ENCODE peak calls at places on chromosomes 13 and 19, in nine cellular contexts. One of them, this sample, is unnamed.

GRCh38 chr13:54633461-54633860 is 1604.8 kb downstream of the OLFM4 start:
- DNase-seq in stomach: no peak
- DNase-seq in kidney tubule cell: no peak
- DNase-seq in G401: peak; percentile 88
- DNase-seq in stimulated activated CD8-positive, alpha-beta memory T cell treated with anti-CD3 and anti-CD28 coated beads, Interleukin-4, amount 100 ng/mL, for 24 hours: no peak
- DNase-seq in aorta: no peak
- DNase-seq in NCI-H774: no peak
- DNase-seq in upper lobe of right lung: no peak
- DNase-seq in dorsolateral prefrontal cortex: no peak
- DNase-seq in this sample: no peak

GRCh38 chr19:17236414-17236716 is 9.4 kb downstream of the NR2F6 start:
- DNase-seq in stomach: no peak
- DNase-seq in kidney tubule cell: no peak
- DNase-seq in G401: no peak
- DNase-seq in stimulated activated CD8-positive, alpha-beta memory T cell treated with anti-CD3 and anti-CD28 coated beads, Interleukin-4, amount 100 ng/mL, for 24 hours: no peak
- DNase-seq in aorta: no peak
- DNase-seq in NCI-H774: no peak
- DNase-seq in upper lobe of right lung: no peak
- DNase-seq in dorsolateral prefrontal cortex: no peak
- DNase-seq in this sample: no peak

GRCh38 chr19:41323023-41323422 is 13.1 kb downstream of the CCDC97 start:
- DNase-seq in stomach: no peak
- DNase-seq in kidney tubule cell: no peak
- DNase-seq in G401: no peak
- DNase-seq in stimulated activated CD8-positive, alpha-beta memory T cell treated with anti-CD3 and anti-CD28 coated beads, Interleukin-4, amount 100 ng/mL, for 24 hours: no peak
- DNase-seq in aorta: no peak
- DNase-seq in NCI-H774: no peak
- DNase-seq in upper lobe of right lung: no peak
- DNase-seq in dorsolateral prefrontal cortex: no peak
- DNase-seq in this sample: no peak

GRCh38 chr19:17889609-17890214 is 18.0 kb downstream of the SLC5A5 start:
- DNase-seq in stomach: no peak
- DNase-seq in kidney tubule cell: peak; percentile 26
- DNase-seq in G401: no peak
- DNase-seq in stimulated activated CD8-positive, alpha-beta memory T cell treated with anti-CD3 and anti-CD28 coated beads, Interleukin-4, amount 100 ng/mL, for 24 hours: no peak
- DNase-seq in aorta: no peak
- DNase-seq in NCI-H774: no peak
- DNase-seq in upper lobe of right lung: no peak
- DNase-seq in dorsolateral prefrontal cortex: no peak
- DNase-seq in this sample: no peak

GRCh38 chr19:35318679-35319448 is 10.1 kb upstream of the CD22 start:
- DNase-seq in stomach: peak; percentile 32
- DNase-seq in kidney tubule cell: peak; percentile 98
- DNase-seq in G401: no peak
- DNase-seq in stimulated activated CD8-positive, alpha-beta memory T cell treated with anti-CD3 and anti-CD28 coated beads, Interleukin-4, amount 100 ng/mL, for 24 hours: no peak
- DNase-seq in aorta: peak; percentile 79
- DNase-seq in NCI-H774: no peak
- DNase-seq in upper lobe of right lung: peak; percentile 84
- DNase-seq in dorsolateral prefrontal cortex: peak; percentile 82
- DNase-seq in this sample: peak; percentile 60

GRCh38 chr19:49818691-49819331 is 722 bp downstream of the MED25 start:
- DNase-seq in stomach: no peak
- DNase-seq in kidney tubule cell: peak; percentile 29
- DNase-seq in G401: no peak
- DNase-seq in stimulated activated CD8-positive, alpha-beta memory T cell treated with anti-CD3 and anti-CD28 coated beads, Interleukin-4, amount 100 ng/mL, for 24 hours: no peak
- DNase-seq in aorta: no peak
- DNase-seq in NCI-H774: no peak
- DNase-seq in upper lobe of right lung: no peak
- DNase-seq in dorsolateral prefrontal cortex: no peak
- DNase-seq in this sample: no peak

GRCh38 chr13:46896346-46897138 is at the start of gene HTR2A:
- DNase-seq in stomach: peak; percentile 33
- DNase-seq in kidney tubule cell: peak; percentile 44
- DNase-seq in G401: peak; percentile 48
- DNase-seq in stimulated activated CD8-positive, alpha-beta memory T cell treated with anti-CD3 and anti-CD28 coated beads, Interleukin-4, amount 100 ng/mL, for 24 hours: no peak
- DNase-seq in aorta: peak; percentile 67
- DNase-seq in NCI-H774: no peak
- DNase-seq in upper lobe of right lung: peak; percentile 69
- DNase-seq in dorsolateral prefrontal cortex: peak; percentile 63
- DNase-seq in this sample: no peak

GRCh38 chr13:109145631-109146030 is 516.2 kb downstream of the MYO16 start:
- DNase-seq in stomach: peak; percentile 55
- DNase-seq in kidney tubule cell: peak; percentile 77
- DNase-seq in G401: peak; percentile 31
- DNase-seq in stimulated activated CD8-positive, alpha-beta memory T cell treated with anti-CD3 and anti-CD28 coated beads, Interleukin-4, amount 100 ng/mL, for 24 hours: no peak
- DNase-seq in aorta: no peak
- DNase-seq in NCI-H774: peak; percentile 70
- DNase-seq in upper lobe of right lung: no peak
- DNase-seq in dorsolateral prefrontal cortex: no peak
- DNase-seq in this sample: no peak

GRCh38 chr13:99992376-99992775 is 10.8 kb downstream of the ZIC2 start:
- DNase-seq in stomach: no peak
- DNase-seq in kidney tubule cell: no peak
- DNase-seq in G401: peak; percentile 68
- DNase-seq in stimulated activated CD8-positive, alpha-beta memory T cell treated with anti-CD3 and anti-CD28 coated beads, Interleukin-4, amount 100 ng/mL, for 24 hours: no peak
- DNase-seq in aorta: no peak
- DNase-seq in NCI-H774: no peak
- DNase-seq in upper lobe of right lung: no peak
- DNase-seq in dorsolateral prefrontal cortex: no peak
- DNase-seq in this sample: no peak

GRCh38 chr13:30529085-30529815 is 63.5 kb upstream of the HMGB1 start:
- DNase-seq in stomach: no peak
- DNase-seq in kidney tubule cell: no peak
- DNase-seq in G401: no peak
- DNase-seq in stimulated activated CD8-positive, alpha-beta memory T cell treated with anti-CD3 and anti-CD28 coated beads, Interleukin-4, amount 100 ng/mL, for 24 hours: no peak
- DNase-seq in aorta: no peak
- DNase-seq in NCI-H774: no peak
- DNase-seq in upper lobe of right lung: no peak
- DNase-seq in dorsolateral prefrontal cortex: no peak
- DNase-seq in this sample: no peak

GRCh38 chr19:38514812-38515633 is 81.5 kb downstream of the RYR1 start:
- DNase-seq in stomach: peak; percentile 72
- DNase-seq in kidney tubule cell: peak; percentile 65
- DNase-seq in G401: peak; percentile 62
- DNase-seq in stimulated activated CD8-positive, alpha-beta memory T cell treated with anti-CD3 and anti-CD28 coated beads, Interleukin-4, amount 100 ng/mL, for 24 hours: peak; percentile 65
- DNase-seq in aorta: peak; percentile 73
- DNase-seq in NCI-H774: peak; percentile 37
- DNase-seq in upper lobe of right lung: peak; percentile 86
- DNase-seq in dorsolateral prefrontal cortex: peak; percentile 66
- DNase-seq in this sample: peak; percentile 37

GRCh38 chr13:50129065-50129922 is 114.0 kb downstream of the KCNRG start:
- DNase-seq in stomach: no peak
- DNase-seq in kidney tubule cell: no peak
- DNase-seq in G401: no peak
- DNase-seq in stimulated activated CD8-positive, alpha-beta memory T cell treated with anti-CD3 and anti-CD28 coated beads, Interleukin-4, amount 100 ng/mL, for 24 hours: no peak
- DNase-seq in aorta: peak; percentile 50
- DNase-seq in NCI-H774: no peak
- DNase-seq in upper lobe of right lung: no peak
- DNase-seq in dorsolateral prefrontal cortex: no peak
- DNase-seq in this sample: no peak

GRCh38 chr19:13621413-13621812 is 115.1 kb upstream of the CACNA1A start:
- DNase-seq in stomach: no peak
- DNase-seq in kidney tubule cell: peak; percentile 96
- DNase-seq in G401: no peak
- DNase-seq in stimulated activated CD8-positive, alpha-beta memory T cell treated with anti-CD3 and anti-CD28 coated beads, Interleukin-4, amount 100 ng/mL, for 24 hours: peak; percentile 32
- DNase-seq in aorta: no peak
- DNase-seq in NCI-H774: no peak
- DNase-seq in upper lobe of right lung: no peak
- DNase-seq in dorsolateral prefrontal cortex: no peak
- DNase-seq in this sample: no peak

GRCh38 chr19:36604656-36605100 is 435 bp upstream of the ZNF382 start:
- DNase-seq in stomach: peak; percentile 44
- DNase-seq in kidney tubule cell: peak; percentile 77
- DNase-seq in G401: peak; percentile 61
- DNase-seq in stimulated activated CD8-positive, alpha-beta memory T cell treated with anti-CD3 and anti-CD28 coated beads, Interleukin-4, amount 100 ng/mL, for 24 hours: peak; percentile 79
- DNase-seq in aorta: peak; percentile 74
- DNase-seq in NCI-H774: no peak
- DNase-seq in upper lobe of right lung: peak; percentile 73
- DNase-seq in dorsolateral prefrontal cortex: peak; percentile 83
- DNase-seq in this sample: peak; percentile 47

GRCh38 chr19:1069009-1069779 is 2.2 kb downstream of the ARHGAP45 start:
- DNase-seq in stomach: peak; percentile 74
- DNase-seq in kidney tubule cell: peak; percentile 21
- DNase-seq in G401: no peak
- DNase-seq in stimulated activated CD8-positive, alpha-beta memory T cell treated with anti-CD3 and anti-CD28 coated beads, Interleukin-4, amount 100 ng/mL, for 24 hours: no peak
- DNase-seq in aorta: peak; percentile 91
- DNase-seq in NCI-H774: no peak
- DNase-seq in upper lobe of right lung: peak; percentile 92
- DNase-seq in dorsolateral prefrontal cortex: no peak
- DNase-seq in this sample: peak; percentile 38

GRCh38 chr19:41886761-41887710 is 4.1 kb downstream of the ARHGEF1 start:
- DNase-seq in stomach: no peak
- DNase-seq in kidney tubule cell: no peak
- DNase-seq in G401: no peak
- DNase-seq in stimulated activated CD8-positive, alpha-beta memory T cell treated with anti-CD3 and anti-CD28 coated beads, Interleukin-4, amount 100 ng/mL, for 24 hours: peak; percentile 51
- DNase-seq in aorta: no peak
- DNase-seq in NCI-H774: no peak
- DNase-seq in upper lobe of right lung: no peak
- DNase-seq in dorsolateral prefrontal cortex: peak; percentile 13
- DNase-seq in this sample: no peak